ENCODE peak calls at places on chromosomes 2 and 18, in nine cellular contexts. J is HFFc6, Q is psoas muscle, E is lung, M is SK-N-SH, Y is HFF-Myc, A is lower lobe of right lung, X is Calu3, F is NB4. I is an unnamed sample.

GRCh38 chr2:159249955-159250723 is 36.4 kb downstream of the WDSUB1 start:
- DNase-seq in M (no peak), X (peak), A (peak), F (peak), Q (no peak), J (peak), Y (no peak), E (peak), I (peak)

GRCh38 chr18:12637393-12637792 is 20.5 kb downstream of the SPIRE1 start:
- DNase-seq in Y (no peak), Q (no peak), M (no peak), A (no peak), F (no peak), J (no peak), X (no peak), E (no peak), I (no peak)

GRCh38 chr2:224211821-224212220 is 172.7 kb upstream of the SERPINE2 start:
- DNase-seq in Y (no peak), X (no peak), E (no peak), Q (no peak), A (no peak), M (no peak), J (no peak), F (no peak), I (no peak)

GRCh38 chr2:38092196-38092902 is 16.4 kb upstream of the CYP1B1 start:
- DNase-seq in F (peak), E (no peak), X (no peak), Y (no peak), J (no peak), Q (peak), M (peak), A (no peak), I (peak)

GRCh38 chr18:42954887-42955286 is 160.6 kb downstream of the RIT2 start:
- DNase-seq in Q (no peak), F (no peak), Y (no peak), X (no peak), J (no peak), M (no peak), E (no peak), A (no peak), I (no peak)

GRCh38 chr2:170176212-170176611 is 1.7 kb upstream of the MYO3B start:
- DNase-seq in E (no peak), J (no peak), M (peak), F (no peak), Y (no peak), X (no peak), A (no peak), Q (no peak), I (no peak)

GRCh38 chr2:102837626-102838198 is 75.9 kb downstream of the TMEM182 start:
- DNase-seq in E (peak), A (peak), F (no peak), Y (no peak), Q (no peak), X (no peak), M (no peak), J (no peak), I (no peak)

GRCh38 chr18:2986150-2986865 is 26.6 kb downstream of the LPIN2 start:
- DNase-seq in J (no peak), Q (no peak), X (no peak), M (no peak), F (no peak), E (no peak), Y (no peak), A (no peak), I (no peak)

GRCh38 chr2:188969236-188970032 is 4.7 kb upstream of the COL3A1 start:
- DNase-seq in Q (no peak), X (no peak), M (no peak), A (no peak), Y (no peak), E (no peak), J (peak), F (no peak), I (no peak)

GRCh38 chr18:1585881-1586488 is 681.3 kb downstream of the ADCYAP1 start:
- DNase-seq in X (no peak), M (peak), F (peak), Q (no peak), Y (peak), A (no peak), E (no peak), J (peak), I (peak)

GRCh38 chr2:46569061-46569560 is 89.7 kb downstream of the TMEM247 start:
- DNase-seq in Q (no peak), M (no peak), A (no peak), J (no peak), E (no peak), Y (peak), X (no peak), F (peak), I (peak)

GRCh38 chr2:60354713-60355112 is 198.7 kb downstream of the BCL11A start:
- DNase-seq in Y (no peak), M (no peak), A (no peak), E (no peak), J (no peak), F (no peak), Q (no peak), X (no peak), I (no peak)

GRCh38 chr2:17625446-17625845 is 85.0 kb downstream of the VSNL1 start:
- DNase-seq in M (no peak), X (no peak), F (no peak), E (no peak), Y (no peak), A (no peak), Q (no peak), J (no peak), I (no peak)

GRCh38 chr2:101883860-101884259 is 107.9 kb upstream of the IL1R2 start:
- DNase-seq in J (peak), Q (no peak), X (peak), M (peak), Y (peak), E (no peak), A (no peak), F (peak), I (peak)

GRCh38 chr18:23784811-23785245 is 95.6 kb downstream of the LAMA3 start:
- DNase-seq in X (peak), F (no peak), A (no peak), M (no peak), J (peak), E (no peak), Y (peak), Q (no peak), I (peak)

GRCh38 chr2:145040433-145040832 is 520.5 kb upstream of the ZEB2 start:
- DNase-seq in F (no peak), Y (no peak), A (no peak), M (no peak), J (no peak), X (no peak), Q (no peak), E (no peak), I (no peak)

GRCh38 chr2:116435648-116436047 is 1378.8 kb upstream of the DDX18 start:
- DNase-seq in F (peak), X (no peak), Y (no peak), E (no peak), A (no peak), J (no peak), M (no peak), Q (no peak), I (no peak)

GRCh38 chr2:43240762-43241150 is 14.3 kb upstream of the ZFP36L2 start:
- DNase-seq in Q (no peak), F (no peak), Y (no peak), E (no peak), J (no peak), X (no peak), M (no peak), A (no peak), I (no peak)

GRCh38 chr2:36516136-36516870 is 81.7 kb downstream of the FEZ2 start:
- DNase-seq in M (no peak), J (peak), E (no peak), A (no peak), X (no peak), Q (no peak), Y (no peak), F (no peak), I (peak)

GRCh38 chr2:239929504-239929903 is 95.6 kb downstream of the NDUFA10 start:
- DNase-seq in Y (no peak), Q (peak), M (no peak), X (no peak), E (no peak), F (no peak), A (peak), J (no peak), I (no peak)

GRCh38 chr18:908631-909621 is 4.3 kb downstream of the ADCYAP1 start:
- DNase-seq in J (no peak), X (no peak), Y (no peak), A (no peak), F (no peak), E (no peak), M (peak), Q (no peak), I (no peak)

GRCh38 chr2:120733238-120733942 is 2.3 kb upstream of the GLI2 start:
- DNase-seq in J (no peak), Y (no peak), M (no peak), F (no peak), A (no peak), Q (no peak), X (no peak), E (no peak), I (no peak)

GRCh38 chr2:8872821-8873432 is 35.5 kb upstream of the KIDINS220 start:
- DNase-seq in A (no peak), X (peak), J (peak), E (no peak), F (peak), M (peak), Y (peak), Q (no peak), I (peak)

GRCh38 chr2:135742307-135742838 is 718 bp downstream of the UBXN4 start:
- DNase-seq in J (peak), A (no peak), F (peak), X (peak), Q (no peak), M (no peak), E (peak), Y (no peak), I (peak)

GRCh38 chr2:14188431-14188830 is 444.1 kb upstream of the LRATD1 start:
- DNase-seq in Y (no peak), F (no peak), M (no peak), Q (no peak), J (no peak), A (no peak), X (no peak), E (no peak), I (no peak)

GRCh38 chr2:224017976-224018375 is 21.1 kb downstream of the SERPINE2 start:
- DNase-seq in Y (no peak), A (no peak), F (no peak), M (no peak), J (no peak), Q (no peak), E (no peak), X (no peak), I (no peak)

GRCh38 chr2:151518802-151519201 is 109.1 kb downstream of the RIF1 start:
- DNase-seq in A (no peak), M (no peak), F (no peak), Q (no peak), J (no peak), E (no peak), X (no peak), Y (no peak), I (peak)

GRCh38 chr2:205700331-205701132 is 18.2 kb downstream of the NRP2 start:
- DNase-seq in Y (no peak), A (peak), X (no peak), Q (no peak), J (peak), F (peak), M (no peak), E (no peak), I (peak)

GRCh38 chr2:144495227-144495933 is 24.5 kb downstream of the ZEB2 start:
- DNase-seq in Y (no peak), E (no peak), A (no peak), X (no peak), Q (no peak), M (no peak), J (no peak), F (no peak), I (no peak)

GRCh38 chr2:208542465-208543041 is 136.0 kb downstream of the PTH2R start:
- DNase-seq in F (no peak), A (no peak), E (no peak), J (no peak), X (no peak), Y (no peak), M (no peak), Q (no peak), I (no peak)

GRCh38 chr2:123816203-123816602 is 208.9 kb upstream of the CNTNAP5 start:
- DNase-seq in J (no peak), F (no peak), Q (no peak), X (no peak), Y (no peak), E (no peak), A (no peak), M (no peak), I (no peak)

GRCh38 chr18:26757263-26758019 is 108.1 kb downstream of the AQP4 start:
- DNase-seq in X (peak), A (no peak), E (peak), Q (no peak), M (no peak), F (no peak), J (no peak), Y (no peak), I (no peak)

GRCh38 chr2:28368417-28368798 is 24.2 kb upstream of the FOSL2 start:
- DNase-seq in A (no peak), X (no peak), Q (peak), E (no peak), Y (no peak), J (peak), F (no peak), M (no peak), I (no peak)

GRCh38 chr18:29749699-29750098 is 1292.8 kb downstream of the DSC3 start:
- DNase-seq in E (no peak), Y (peak), J (peak), Q (no peak), A (no peak), F (no peak), X (no peak), M (no peak), I (peak)

GRCh38 chr2:204363513-204363912 is 181.8 kb upstream of the PARD3B start:
- DNase-seq in Q (no peak), J (no peak), M (no peak), X (no peak), A (no peak), E (no peak), F (no peak), Y (no peak), I (no peak)

GRCh38 chr18:64929026-64929425 is 780.1 kb upstream of the LINC00305 start:
- DNase-seq in F (no peak), J (no peak), A (no peak), X (no peak), E (no peak), M (no peak), Y (peak), Q (no peak), I (peak)

GRCh38 chr2:870426-870825 is 80.2 kb upstream of the SNTG2 start:
- DNase-seq in E (no peak), X (no peak), Q (no peak), Y (no peak), F (no peak), M (no peak), A (no peak), J (no peak), I (no peak)

GRCh38 chr2:130288467-130289403 is 54.0 kb upstream of the IMP4 start:
- DNase-seq in Y (no peak), E (no peak), A (no peak), F (no peak), X (peak), M (peak), Q (no peak), J (no peak), I (no peak)
- TF ChIP-seq CTCF in Y (no peak), E (no peak), A (no peak), F (no peak), X (peak), M (no peak), Q (no peak), J (no peak), I (no peak)

GRCh38 chr2:56500317-56500716 is 316.5 kb downstream of the CCDC85A start:
- DNase-seq in J (no peak), A (no peak), F (no peak), Y (no peak), E (no peak), M (no peak), Q (no peak), X (no peak), I (no peak)

GRCh38 chr2:56505885-56506284 is 322.1 kb downstream of the CCDC85A start:
- DNase-seq in Y (no peak), E (no peak), J (no peak), Q (no peak), X (no peak), F (peak), A (no peak), M (no peak), I (no peak)
- TF ChIP-seq CTCF in Y (no peak), E (no peak), J (no peak), Q (no peak), X (no peak), F (no peak), A (no peak), M (no peak), I (no peak)

GRCh38 chr2:81706856-81707255 is 1402.3 kb upstream of the LRRTM1 start:
- DNase-seq in E (no peak), J (no peak), F (no peak), M (no peak), X (no peak), Q (no peak), A (no peak), Y (no peak), I (no peak)
- TF ChIP-seq CTCF in E (no peak), J (no peak), F (no peak), M (no peak), X (no peak), Q (no peak), A (no peak), Y (no peak), I (no peak)

GRCh38 chr2:100820346-100821254 is 661 bp downstream of the NPAS2 start:
- DNase-seq in J (no peak), E (no peak), M (no peak), Q (peak), X (peak), F (no peak), Y (no peak), A (no peak), I (no peak)
- TF ChIP-seq CTCF in J (no peak), E (no peak), M (no peak), Q (no peak), X (no peak), F (no peak), Y (no peak), A (no peak), I (no peak)

GRCh38 chr18:35389095-35389618 is 12.0 kb upstream of the ZNF396 start:
- DNase-seq in X (no peak), F (no peak), M (no peak), E (no peak), A (no peak), Y (no peak), J (peak), Q (no peak), I (peak)

GRCh38 chr18:35387367-35387685 is 10.2 kb upstream of the ZNF396 start:
- DNase-seq in F (no peak), J (no peak), A (no peak), Q (no peak), X (no peak), M (no peak), E (no peak), Y (no peak), I (peak)

GRCh38 chr18:35383136-35383535 is 6.0 kb upstream of the ZNF396 start:
- DNase-seq in F (no peak), A (no peak), Q (no peak), E (no peak), M (no peak), Y (no peak), J (no peak), X (no peak), I (no peak)

GRCh38 chr18:35390956-35391695 is 14.0 kb upstream of the ZNF396 start:
- DNase-seq in F (no peak), Q (no peak), E (no peak), X (no peak), J (no peak), A (no peak), Y (no peak), M (no peak), I (no peak)

DNA sequence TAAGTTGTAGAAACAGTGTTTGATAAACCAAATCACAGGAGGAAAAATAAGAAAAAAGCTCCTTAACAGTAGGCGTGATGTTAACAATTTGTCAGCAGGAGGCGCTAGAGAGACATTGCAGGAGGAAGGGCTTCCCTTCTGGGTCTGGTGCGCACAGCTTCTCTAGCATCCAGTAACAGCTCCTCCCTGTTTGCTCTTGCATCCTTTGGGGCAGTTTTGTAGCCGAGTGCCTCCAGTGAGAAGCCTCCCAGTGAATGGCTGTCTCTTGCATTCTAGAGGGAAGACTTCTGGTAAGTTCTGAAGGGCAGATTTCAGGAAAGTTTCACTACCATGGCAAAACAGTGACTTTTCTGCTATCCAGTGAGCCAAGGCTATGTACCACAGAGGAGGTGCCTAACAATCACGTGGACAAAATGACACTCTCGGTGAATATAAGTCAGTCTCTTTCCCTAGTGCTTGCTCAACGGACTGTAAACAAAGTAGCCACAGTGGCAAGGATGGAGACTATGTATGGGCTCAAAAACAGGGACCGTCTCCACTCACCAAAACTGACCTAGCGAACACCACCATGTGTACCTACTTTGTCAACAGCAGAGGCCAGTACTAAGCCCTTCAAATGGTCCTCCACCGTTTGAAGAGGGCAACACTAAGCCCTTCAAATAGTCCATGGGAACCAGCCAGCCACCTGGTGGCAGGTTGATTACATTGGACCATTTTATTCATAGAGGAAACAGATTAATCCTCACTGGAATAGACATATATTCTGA is 9.6 kb upstream of the ZNF396 start:
- DNase-seq in Q (peak), X (peak), A (peak), F (peak), M (peak), J (peak), E (peak), Y (peak), I (peak)
- TF ChIP-seq CTCF in Q (peak), X (peak), A (peak), F (peak), M (peak), J (peak), E (peak), Y (peak), I (peak)

GRCh38 chr18:68733693-68734092 is 18.8 kb upstream of the TMX3 start:
- DNase-seq in X (no peak), Y (no peak), F (no peak), M (no peak), A (no peak), J (no peak), Q (no peak), E (no peak), I (peak)
- TF ChIP-seq CTCF in X (no peak), Y (no peak), F (no peak), M (no peak), A (no peak), J (peak), Q (no peak), E (no peak), I (peak)

GRCh38 chr2:127154396-127154795 is 47.4 kb upstream of the BIN1 start:
- DNase-seq in X (no peak), A (no peak), F (no peak), E (no peak), Q (no peak), J (no peak), Y (no peak), M (no peak), I (no peak)

GRCh38 chr2:127155901-127156300 is 48.9 kb upstream of the BIN1 start:
- DNase-seq in X (no peak), A (no peak), Y (no peak), E (no peak), M (no peak), J (no peak), F (no peak), Q (peak), I (peak)

GRCh38 chr2:127150996-127151395 is 44.0 kb upstream of the BIN1 start:
- DNase-seq in F (no peak), E (no peak), J (no peak), Q (no peak), Y (no peak), X (no peak), M (no peak), A (no peak), I (no peak)

GRCh38 chr2:127154985-127155650 is 48.2 kb upstream of the BIN1 start:
- DNase-seq in Q (peak), A (no peak), F (no peak), M (no peak), E (no peak), Y (no peak), X (no peak), J (no peak), I (peak)

DNA sequence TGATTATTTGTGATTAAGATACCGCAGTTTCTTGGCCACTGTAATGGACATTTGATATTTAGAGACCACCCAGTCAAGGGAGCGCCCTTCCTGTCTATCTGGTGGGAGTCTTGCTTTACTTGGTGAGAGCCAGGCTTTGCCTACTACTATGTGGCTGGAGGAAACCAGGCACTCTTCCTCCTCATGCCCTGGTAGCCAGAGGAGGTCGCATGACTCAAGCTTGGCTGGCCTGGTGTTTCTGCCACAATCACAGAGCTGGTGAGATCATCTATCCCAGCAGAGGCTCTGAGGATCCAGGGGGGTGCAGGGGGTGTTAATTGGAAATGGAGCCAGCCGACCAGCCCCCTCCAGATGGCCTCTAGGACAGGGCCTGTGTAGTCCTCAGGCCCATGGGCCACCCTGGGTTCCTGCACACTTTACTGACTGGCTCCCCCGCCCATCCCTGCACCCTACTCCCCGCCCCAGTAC is 46.8 kb upstream of the BIN1 start:
- DNase-seq in Y (no peak), E (no peak), F (peak), A (no peak), Q (peak), M (no peak), J (peak), X (peak), I (peak)
- TF ChIP-seq CTCF in Y (no peak), E (no peak), F (no peak), A (no peak), Q (no peak), M (no peak), J (no peak), X (no peak), I (peak)